ENCODE peak calls at places on chromosome 22, in eight cellular contexts. Y, S, L, G, X, H, A and O are unnamed samples.

GRCh38 chr22:18906896-18907295 is 776 bp downstream of the DGCR6 start:
- DNase-seq in Y (no peak), S (no peak), L (no peak), G (no peak), X (no peak), H (no peak), A (no peak), O (no peak)

GRCh38 chr22:27474112-27474571 is 327.4 kb downstream of the MN1 start:
- DNase-seq in Y (no peak), S (no peak), L (no peak), G (no peak), X (no peak), H (no peak), A (no peak), O (no peak)

GRCh38 chr22:38766076-38766777 is 10.4 kb upstream of the SUN2 start:
- DNase-seq in Y (peak; percentile 70), S (no peak), L (peak; percentile 26), G (peak; percentile 12), X (no peak), H (peak; percentile 42), A (no peak), O (peak; percentile 35)

GRCh38 chr22:28986366-28986765 is 75.3 kb downstream of the C22orf31 start:
- DNase-seq in Y (no peak), S (no peak), L (no peak), G (no peak), X (no peak), H (no peak), A (no peak), O (no peak)

GRCh38 chr22:38513063-38513462 is 7.0 kb upstream of the DDX17 start:
- DNase-seq in Y (peak; percentile 54), S (no peak), L (no peak), G (no peak), X (no peak), H (peak; percentile 65), A (no peak), O (peak; percentile 45)

GRCh38 chr22:50476819-50477344 is 2.0 kb upstream of the SBF1 start:
- DNase-seq in Y (no peak), S (no peak), L (no peak), G (no peak), X (no peak), H (peak; percentile 11), A (no peak), O (no peak)

GRCh38 chr22:29216873-29217666 is 11.4 kb downstream of the EMID1 start:
- DNase-seq in Y (no peak), S (no peak), L (no peak), G (no peak), X (no peak), H (no peak), A (no peak), O (no peak)

GRCh38 chr22:27993774-27994350 is 74.8 kb upstream of the PITPNB start:
- DNase-seq in Y (no peak), S (no peak), L (no peak), G (no peak), X (peak; percentile 35), H (no peak), A (peak; percentile 47), O (no peak)

GRCh38 chr22:20194681-20195593 is 44.1 kb upstream of the CCDC188 start:
- DNase-seq in Y (no peak), S (no peak), L (no peak), G (no peak), X (no peak), H (no peak), A (no peak), O (no peak)

GRCh38 chr22:30116362-30117117 is 36.3 kb downstream of the HORMAD2 start:
- DNase-seq in Y (no peak), S (no peak), L (no peak), G (no peak), X (no peak), H (no peak), A (no peak), O (no peak)

GRCh38 chr22:26485013-26485412 is 1.3 kb downstream of the SRRD start:
- DNase-seq in Y (no peak), S (no peak), L (no peak), G (no peak), X (peak; percentile 31), H (no peak), A (no peak), O (no peak)

GRCh38 chr22:27990879-27991278 is 71.8 kb upstream of the PITPNB start:
- DNase-seq in Y (peak; percentile 75), S (no peak), L (no peak), G (peak; percentile 67), X (peak; percentile 86), H (no peak), A (peak; percentile 85), O (peak; percentile 4)

GRCh38 chr22:47196881-47197701 is 434.6 kb downstream of the TBC1D22A start:
- DNase-seq in Y (no peak), S (no peak), L (no peak), G (no peak), X (no peak), H (no peak), A (peak; percentile 69), O (no peak)

GRCh38 chr22:25775501-25775900 is 33.5 kb downstream of the MYO18B start:
- DNase-seq in Y (no peak), S (no peak), L (no peak), G (no peak), X (no peak), H (no peak), A (no peak), O (no peak)

GRCh38 chr22:19709063-19709769 is 5.1 kb upstream of the SEPTIN5 start:
- DNase-seq in Y (no peak), S (no peak), L (no peak), G (no peak), X (no peak), H (no peak), A (peak; percentile 79), O (no peak)

GRCh38 chr22:19275919-19276600 is 15.5 kb downstream of the CLTCL1 start:
- DNase-seq in Y (no peak), S (no peak), L (no peak), G (no peak), X (no peak), H (no peak), A (no peak), O (no peak)

GRCh38 chr22:23282089-23282501 is 101.8 kb downstream of the BCR start:
- DNase-seq in Y (no peak), S (no peak), L (no peak), G (peak; percentile 46), X (peak; percentile 98), H (no peak), A (peak; percentile 97), O (no peak)

GRCh38 chr22:20463324-20464095 is 25.9 kb upstream of the SCARF2 start:
- DNase-seq in Y (no peak), S (no peak), L (no peak), G (no peak), X (no peak), H (peak; percentile 67), A (peak; percentile 19), O (peak; percentile 27)

GRCh38 chr22:26805131-26805530 is 147.7 kb downstream of the MIAT start:
- DNase-seq in Y (no peak), S (no peak), L (no peak), G (no peak), X (no peak), H (no peak), A (no peak), O (no peak)

GRCh38 chr22:38740116-38740723 is 15.6 kb downstream of the SUN2 start:
- DNase-seq in Y (no peak), S (no peak), L (no peak), G (no peak), X (no peak), H (no peak), A (no peak), O (no peak)

GRCh38 chr22:40409613-40410113 is 39.3 kb downstream of the SGSM3 start:
- DNase-seq in Y (no peak), S (no peak), L (no peak), G (no peak), X (no peak), H (no peak), A (peak; percentile 63), O (no peak)
- H3K4me1 ChIP-seq in Y (no peaks in the 10 kb centered on the region), S (peaks cover 12% of the 10 kb centered on the region), L (no peaks in the 10 kb centered on the region), G (no peaks in the 10 kb centered on the region), X (no peaks in the 10 kb centered on the region), H (no peaks in the 10 kb centered on the region), A (no peaks in the 10 kb centered on the region), O (no peaks in the 10 kb centered on the region)

DNA sequence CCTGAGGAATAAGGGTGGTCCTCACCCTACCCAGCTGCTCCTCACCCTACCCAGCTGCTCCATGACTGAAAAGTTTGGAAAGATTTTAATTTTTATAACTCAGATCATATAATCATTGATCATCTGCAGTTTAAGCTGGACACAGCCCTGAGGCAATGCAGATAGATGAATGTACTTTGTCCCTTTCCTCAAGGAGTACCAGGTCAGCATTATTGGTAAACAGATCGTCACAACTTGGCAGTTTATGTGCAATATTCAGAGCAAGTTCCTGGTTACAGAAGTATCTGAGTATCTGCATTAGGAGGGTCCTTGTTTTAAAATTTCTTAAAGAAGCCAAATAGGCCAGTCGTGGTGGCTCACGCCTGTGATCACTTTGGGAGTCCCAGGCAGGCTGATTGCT is 3.6 kb downstream of the TNRC6B start:
- DNase-seq in Y (no peak), S (no peak), L (no peak), G (no peak), X (no peak), H (no peak), A (no peak), O (no peak)
- H3K4me1 ChIP-seq in Y (peaks cover 5% of the 10 kb centered on the region), S (peaks cover 91% of the 10 kb centered on the region), L (peaks cover 23% of the 10 kb centered on the region), G (peaks cover 39% of the 10 kb centered on the region), X (peaks cover 65% of the 10 kb centered on the region), H (peaks cover 71% of the 10 kb centered on the region), A (peaks cover 8% of the 10 kb centered on the region), O (peaks cover 43% of the 10 kb centered on the region)

DNA sequence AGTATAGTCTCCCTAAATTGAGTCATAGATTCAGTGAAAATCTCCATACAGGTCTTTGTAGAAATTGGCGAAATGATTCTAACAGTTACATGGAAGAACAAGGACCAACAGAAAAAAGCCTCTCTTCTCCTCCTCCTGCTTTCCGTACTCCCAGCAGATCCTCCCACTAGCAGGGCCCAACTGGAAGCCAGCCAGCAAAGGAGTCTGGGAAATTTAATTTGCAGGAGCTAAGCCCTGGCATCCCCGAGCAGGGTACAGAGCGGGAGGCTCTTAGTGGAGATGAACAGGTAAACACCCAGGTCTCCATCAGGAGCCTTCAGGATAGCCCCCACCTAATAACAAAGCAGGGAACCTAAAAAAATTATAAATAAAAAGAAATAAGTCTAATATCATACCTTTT is 1473.8 kb downstream of the TBC1D22A start:
- DNase-seq in Y (no peak), S (no peak), L (no peak), G (no peak), X (no peak), H (no peak), A (no peak), O (no peak)
- H3K4me1 ChIP-seq in Y (no peaks in the 10 kb centered on the region), S (no peaks in the 10 kb centered on the region), L (no peaks in the 10 kb centered on the region), G (no peaks in the 10 kb centered on the region), X (no peaks in the 10 kb centered on the region), H (no peaks in the 10 kb centered on the region), A (no peaks in the 10 kb centered on the region), O (peaks cover 2% of the 10 kb centered on the region)

GRCh38 chr22:41498322-41498721 is 29.4 kb downstream of the ACO2 start:
- DNase-seq in Y (no peak), S (no peak), L (no peak), G (no peak), X (no peak), H (no peak), A (no peak), O (no peak)
- H3K4me1 ChIP-seq in Y (no peaks in the 10 kb centered on the region), S (peaks cover 50% of the 10 kb centered on the region), L (no peaks in the 10 kb centered on the region), G (peaks cover 5% of the 10 kb centered on the region), X (peaks cover 17% of the 10 kb centered on the region), H (no peaks in the 10 kb centered on the region), A (no peaks in the 10 kb centered on the region), O (no peaks in the 10 kb centered on the region)